ENCODE peak calls at places on chromosomes 6 and 20, in four cellular contexts. G, A, M and K are unnamed samples.

GRCh38 chr6:54697423-54697822 is 149.1 kb upstream of the FAM83B start:
- DNase-seq in G (peak; percentile 5), A (no peak), M (no peak), K (no peak)

GRCh38 chr20:58721951-58722371 is 29.4 kb downstream of the NPEPL1 start:
- DNase-seq in G (no peak), A (peak; percentile 25), M (peak; percentile 16), K (no peak)

GRCh38 chr6:27894839-27895762 is 17.1 kb downstream of the OR2B2 start:
- DNase-seq in G (peak; percentile 83), A (peak; percentile 49), M (no peak), K (peak; percentile 93)

GRCh38 chr6:20291764-20292227 is 79.5 kb upstream of the MBOAT1 start:
- DNase-seq in G (peak; percentile 81), A (peak; percentile 82), M (peak; percentile 60), K (peak; percentile 90)

GRCh38 chr6:147298461-147298860 is 94.2 kb downstream of the STXBP5 start:
- DNase-seq in G (peak; percentile 6), A (no peak), M (no peak), K (no peak)

GRCh38 chr6:169866140-169866534 is 114.7 kb downstream of the ERMARD start:
- DNase-seq in G (no peak), A (peak; percentile 22), M (no peak), K (no peak)

GRCh38 chr6:53464942-53465460 is 79.9 kb downstream of the GCLC start:
- DNase-seq in G (no peak), A (no peak), M (no peak), K (no peak)

GRCh38 chr6:166097914-166098522 is 69.6 kb downstream of the TBXT start:
- DNase-seq in G (peak; percentile 87), A (peak; percentile 71), M (peak; percentile 59), K (peak; percentile 56)

GRCh38 chr6:167150815-167151557 is 6.8 kb downstream of the GPR31 start:
- DNase-seq in G (no peak), A (no peak), M (no peak), K (no peak)

GRCh38 chr6:99514089-99514488 is 1.1 kb downstream of the USP45 start:
- DNase-seq in G (no peak), A (no peak), M (no peak), K (peak; percentile 26)

GRCh38 chr20:610130-611046 is at the start of gene TCF15:
- DNase-seq in G (no peak), A (no peak), M (peak; percentile 42), K (peak; percentile 84)

GRCh38 chr20:18213002-18213401 is 75.3 kb upstream of the ZNF133 start:
- DNase-seq in G (no peak), A (no peak), M (no peak), K (no peak)

GRCh38 chr6:119890470-119890869 is 540.9 kb upstream of the MAN1A1 start:
- DNase-seq in G (no peak), A (no peak), M (no peak), K (no peak)

GRCh38 chr6:18053071-18053475 is 65.6 kb upstream of the KIF13A start:
- DNase-seq in G (no peak), A (no peak), M (no peak), K (peak; percentile 35)

GRCh38 chr20:3818155-3819151 is 1.9 kb upstream of the AP5S1 start:
- DNase-seq in G (peak; percentile 93), A (peak; percentile 84), M (peak; percentile 68), K (peak; percentile 74)

GRCh38 chr6:136175873-136176272 is 74.2 kb downstream of the MTFR2 start:
- DNase-seq in G (no peak), A (no peak), M (no peak), K (no peak)

GRCh38 chr6:170110201-170111140 is 180.4 kb downstream of the DLL1 start:
- DNase-seq in G (no peak), A (peak; percentile 24), M (no peak), K (no peak)

GRCh38 chr6:33912177-33912576 is 108.4 kb upstream of the MLN start:
- DNase-seq in G (no peak), A (no peak), M (no peak), K (no peak)

GRCh38 chr6:72533601-72534000 is 88.3 kb upstream of the KCNQ5 start:
- DNase-seq in G (no peak), A (no peak), M (no peak), K (no peak)

GRCh38 chr6:84912472-84913143 is 148.2 kb upstream of the TBX18 start:
- DNase-seq in G (no peak), A (no peak), M (no peak), K (no peak)

GRCh38 chr6:40251609-40252008 is 317.3 kb upstream of the MOCS1 start:
- DNase-seq in G (no peak), A (no peak), M (no peak), K (no peak)

GRCh38 chr20:64099880-64100565 is 7.3 kb downstream of the NPBWR2 start:
- DNase-seq in G (no peak), A (no peak), M (no peak), K (no peak)

GRCh38 chr20:22838001-22838400 is 197.1 kb upstream of the SSTR4 start:
- DNase-seq in G (no peak), A (no peak), M (no peak), K (no peak)

GRCh38 chr6:141482773-141483172 is 650.0 kb upstream of the GJE1 start:
- DNase-seq in G (no peak), A (no peak), M (no peak), K (no peak)

GRCh38 chr6:136696783-136697364 is 95.4 kb downstream of the MAP3K5 start:
- DNase-seq in G (no peak), A (no peak), M (no peak), K (no peak)

GRCh38 chr6:153092082-153093013 is 38.7 kb downstream of the RGS17 start:
- DNase-seq in G (peak; percentile 28), A (no peak), M (no peak), K (no peak)

GRCh38 chr6:29826271-29826670 is 1.4 kb upstream of the HLA-G start:
- DNase-seq in G (no peak), A (no peak), M (no peak), K (no peak)

GRCh38 chr6:109457596-109457996 is 2.0 kb upstream of the MICAL1 start:
- DNase-seq in G (no peak), A (no peak), M (no peak), K (no peak)

GRCh38 chr6:109455502-109456282 is at the start of gene MICAL1:
- DNase-seq in G (peak; percentile 33), A (peak; percentile 82), M (peak; percentile 72), K (peak; percentile 79)

GRCh38 chr6:109456283-109456583 is 661 bp upstream of the MICAL1 start:
- DNase-seq in G (no peak), A (peak; percentile 44), M (no peak), K (no peak)

GRCh38 chr6:109455161-109455501 is 441 bp downstream of the MICAL1 start:
- DNase-seq in G (no peak), A (no peak), M (no peak), K (peak; percentile 35)

GRCh38 chr6:109456710-109457595 is 1.4 kb upstream of the MICAL1 start:
- DNase-seq in G (no peak), A (peak; percentile 78), M (no peak), K (no peak)
- TF ChIP-seq POLR2A in G (no peak), A (no peak), M (no peak), K (no peak)

GRCh38 chr20:19758888-19759331 is 852 bp downstream of the RIN2 start:
- DNase-seq in G (peak; percentile 56), A (peak; percentile 49), M (peak; percentile 80), K (no peak)

GRCh38 chr20:19757487-19757972 is 528 bp upstream of the RIN2 start:
- DNase-seq in G (peak; percentile 58), A (peak; percentile 84), M (peak; percentile 81), K (no peak)

GRCh38 chr20:19756756-19757486 is 1.1 kb upstream of the RIN2 start:
- DNase-seq in G (no peak), A (peak; percentile 40), M (no peak), K (no peak)

GRCh38 chr20:19760371-19760721 is 2.3 kb downstream of the RIN2 start:
- DNase-seq in G (no peak), A (no peak), M (no peak), K (no peak)

DNA sequence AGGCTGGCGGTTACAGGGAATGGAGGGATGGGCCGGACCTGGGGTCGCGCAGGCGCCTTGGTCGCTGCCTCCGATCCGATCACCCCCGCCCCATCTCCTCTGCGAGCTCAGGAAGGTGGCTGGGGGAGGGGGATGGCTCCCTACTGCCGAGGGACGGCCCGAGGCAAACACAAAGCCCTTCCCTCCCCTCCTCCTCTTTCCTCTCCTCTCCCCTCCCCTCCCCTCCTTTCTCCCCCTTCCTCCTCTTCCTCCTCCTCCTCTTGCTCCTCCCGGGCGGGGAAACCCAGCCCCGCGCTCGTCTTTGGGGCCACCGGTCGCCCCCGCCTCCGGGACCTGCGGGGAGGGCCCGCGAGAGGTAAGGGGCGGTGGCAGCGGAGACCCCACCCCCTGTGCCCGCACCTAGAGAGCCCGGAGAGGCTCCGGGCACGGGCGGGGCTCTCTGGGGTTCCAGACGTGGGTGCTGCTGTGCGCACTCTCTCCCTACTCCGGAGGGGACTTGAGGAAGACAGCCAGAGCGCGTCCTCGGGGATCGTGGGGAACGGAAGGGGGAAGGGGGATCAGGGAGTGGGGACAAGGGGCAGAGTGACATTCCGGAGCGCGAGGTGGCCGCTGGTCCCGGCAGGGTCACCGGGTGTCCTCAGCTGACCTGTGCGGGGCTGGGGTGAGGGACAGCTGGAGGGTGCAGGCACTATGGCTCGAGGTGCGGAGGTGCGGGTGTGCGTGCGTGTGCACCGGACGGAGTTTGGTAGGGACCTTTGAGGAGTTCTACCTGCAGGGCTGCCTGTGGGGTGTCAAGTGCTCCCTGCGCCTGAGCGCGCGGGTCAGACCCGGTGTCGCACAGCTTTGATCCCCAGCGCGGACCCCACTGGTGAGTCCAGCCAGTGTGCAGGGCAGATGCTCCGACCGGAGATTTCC is at the start of gene RIN2:
- DNase-seq in G (peak; percentile 96), A (peak; percentile 92), M (peak; percentile 91), K (peak; percentile 2)
- TF ChIP-seq POLR2A in G (peak; percentile 47), A (no peak), M (peak; percentile 38), K (no peak)

GRCh38 chr6:43667245-43668150 is 20.1 kb downstream of the MRPS18A start:
- DNase-seq in G (peak; percentile 68), A (peak; percentile 92), M (peak; percentile 81), K (peak; percentile 72)

GRCh38 chr6:43666181-43666920 is 21.2 kb downstream of the MRPS18A start:
- DNase-seq in G (no peak), A (no peak), M (no peak), K (no peak)

GRCh38 chr6:43669050-43669921 is 18.3 kb downstream of the MRPS18A start:
- DNase-seq in G (no peak), A (peak; percentile 47), M (no peak), K (no peak)

GRCh38 chr6:43669922-43670622 is 17.5 kb downstream of the MRPS18A start:
- DNase-seq in G (no peak), A (no peak), M (no peak), K (no peak)

GRCh38 chr6:43668151-43669028 is 19.2 kb downstream of the MRPS18A start:
- DNase-seq in G (peak; percentile 63), A (peak; percentile 69), M (peak; percentile 85), K (peak; percentile 83)
- TF ChIP-seq POLR2A in G (no peak), A (no peak), M (no peak), K (peak; percentile 49)

DNA sequence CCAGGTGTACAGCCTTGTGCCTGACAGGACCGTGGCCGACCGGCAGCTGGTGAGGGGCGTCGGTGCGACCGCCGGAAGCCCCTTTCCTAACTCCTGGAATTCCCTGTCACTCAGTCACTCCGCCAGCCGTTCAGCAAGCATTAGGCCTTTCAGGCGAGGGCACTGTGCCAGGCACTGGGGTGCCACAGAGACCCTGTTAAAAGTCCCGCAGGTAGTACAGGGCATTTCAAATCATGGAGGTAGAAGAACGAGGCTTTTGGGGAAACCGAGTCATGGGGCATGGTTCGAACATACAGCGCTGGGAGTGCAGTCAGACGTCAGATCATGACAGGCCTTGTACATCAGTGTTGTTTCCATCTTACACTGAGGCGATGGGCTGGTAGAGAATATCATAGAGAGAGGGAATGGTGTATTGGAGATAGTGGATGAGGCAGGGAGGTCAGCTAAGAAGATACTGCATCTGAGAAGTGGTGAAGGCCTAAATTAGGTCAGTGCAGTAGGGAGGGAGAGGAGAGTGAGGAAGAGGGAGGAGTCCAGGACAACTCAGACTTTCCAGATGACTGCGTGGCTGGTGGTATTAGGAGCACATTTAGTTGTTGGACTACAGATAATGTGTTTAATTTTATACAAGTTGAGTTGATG is 892 bp upstream of the DXO start:
- DNase-seq in G (no peak), A (no peak), M (no peak), K (peak; percentile 47)
- TF ChIP-seq POLR2A in G (no peak), A (no peak), M (no peak), K (peak; percentile 60)